ENCODE peak calls at places on chromosomes 16 and 17, in eight cellular contexts. F, S, I, O, R, V, Y and Q are unnamed samples.

GRCh38 chr17:49582055-49582703 is 6.5 kb downstream of the NXPH3 start:
- DNase-seq in F (no peak), S (no peak), I (no peak), O (no peak), R (no peak), V (no peak), Y (no peak), Q (no peak)

GRCh38 chr17:37301288-37301687 is 74.5 kb upstream of the C17orf78 start:
- DNase-seq in F (no peak), S (no peak), I (no peak), O (no peak), R (no peak), V (no peak), Y (no peak), Q (no peak)

GRCh38 chr17:17151055-17151454 is 55.1 kb downstream of the PLD6 start:
- DNase-seq in F (no peak), S (no peak), I (no peak), O (no peak), R (no peak), V (no peak), Y (no peak), Q (no peak)

GRCh38 chr16:5377280-5377898 is 279.8 kb upstream of the EEF2KMT start:
- DNase-seq in F (no peak), S (no peak), I (no peak), O (no peak), R (no peak), V (no peak), Y (no peak), Q (no peak)

GRCh38 chr16:56463153-56463552 is 11.8 kb downstream of the OGFOD1 start:
- DNase-seq in F (no peak), S (no peak), I (no peak), O (no peak), R (no peak), V (no peak), Y (no peak), Q (no peak)

GRCh38 chr16:82031116-82032084 is 3.7 kb upstream of the HSD17B2 start:
- DNase-seq in F (no peak), S (no peak), I (no peak), O (no peak), R (no peak), V (no peak), Y (no peak), Q (peak)

GRCh38 chr16:49453983-49454382 is 80.4 kb downstream of the C16orf78 start:
- DNase-seq in F (no peak), S (no peak), I (no peak), O (no peak), R (no peak), V (no peak), Y (no peak), Q (peak)

GRCh38 chr17:67569873-67570272 is 147.9 kb upstream of the NOL11 start:
- DNase-seq in F (no peak), S (no peak), I (no peak), O (no peak), R (no peak), V (no peak), Y (no peak), Q (no peak)

GRCh38 chr16:49116873-49117272 is 164.8 kb downstream of the CBLN1 start:
- DNase-seq in F (no peak), S (no peak), I (no peak), O (no peak), R (no peak), V (no peak), Y (no peak), Q (no peak)

GRCh38 chr17:42819939-42820535 is 4.0 kb downstream of the BECN1 start:
- DNase-seq in F (peak), S (peak), I (no peak), O (peak), R (peak), V (peak), Y (peak), Q (no peak)

GRCh38 chr17:46770818-46771600 is 47.5 kb downstream of the WNT3 start:
- DNase-seq in F (no peak), S (peak), I (peak), O (no peak), R (no peak), V (peak), Y (peak), Q (peak)

GRCh38 chr16:83973077-83973476 is 5.0 kb downstream of the NECAB2 start:
- DNase-seq in F (no peak), S (no peak), I (no peak), O (no peak), R (no peak), V (no peak), Y (no peak), Q (no peak)

GRCh38 chr16:81492307-81492706 is 47.7 kb downstream of the CMIP start:
- DNase-seq in F (no peak), S (no peak), I (peak), O (no peak), R (no peak), V (no peak), Y (no peak), Q (no peak)

GRCh38 chr16:19210968-19211367 is 42.9 kb downstream of the SYT17 start:
- DNase-seq in F (no peak), S (no peak), I (no peak), O (no peak), R (no peak), V (no peak), Y (no peak), Q (no peak)

GRCh38 chr17:74605361-74605760 is 13.3 kb upstream of the CD300LD start:
- DNase-seq in F (peak), S (no peak), I (no peak), O (no peak), R (no peak), V (peak), Y (peak), Q (peak)

GRCh38 chr17:58316260-58316960 is 12.2 kb downstream of the TSPOAP1 start:
- DNase-seq in F (no peak), S (peak), I (peak), O (peak), R (no peak), V (no peak), Y (no peak), Q (peak)

GRCh38 chr17:14779236-14779635 is 478.4 kb downstream of the HS3ST3B1 start:
- DNase-seq in F (no peak), S (no peak), I (no peak), O (no peak), R (no peak), V (no peak), Y (no peak), Q (no peak)

GRCh38 chr16:30745082-30745481 is 3.1 kb upstream of the PHKG2 start:
- DNase-seq in F (no peak), S (no peak), I (no peak), O (no peak), R (no peak), V (no peak), Y (no peak), Q (no peak)

GRCh38 chr17:33944412-33944811 is 310.7 kb upstream of the CCL2 start:
- DNase-seq in F (no peak), S (no peak), I (no peak), O (no peak), R (no peak), V (no peak), Y (no peak), Q (no peak)

GRCh38 chr16:82895843-82896242 is 269.1 kb downstream of the CDH13 start:
- DNase-seq in F (no peak), S (no peak), I (no peak), O (no peak), R (no peak), V (no peak), Y (no peak), Q (no peak)

GRCh38 chr17:16516594-16517018 is 24.6 kb upstream of the LRRC75A start:
- DNase-seq in F (peak), S (no peak), I (no peak), O (no peak), R (no peak), V (peak), Y (peak), Q (peak)

GRCh38 chr17:27975146-27976011 is 67.1 kb upstream of the NLK start:
- DNase-seq in F (no peak), S (no peak), I (no peak), O (no peak), R (no peak), V (no peak), Y (no peak), Q (no peak)

GRCh38 chr16:69405326-69405725 is 19.1 kb upstream of the CYB5B start:
- DNase-seq in F (no peak), S (no peak), I (no peak), O (no peak), R (no peak), V (no peak), Y (no peak), Q (no peak)
- H3K27ac ChIP-seq in F (no peak), S (peak), I (no peak), O (no peak), R (no peak), V (no peak), Y (no peak), Q (no peak)

GRCh38 chr17:7857724-7858486 is at the start of gene CYB5D1:
- DNase-seq in F (peak), S (peak), I (peak), O (peak), R (peak), V (peak), Y (peak), Q (peak)
- H3K4me3 ChIP-seq in F (peak), S (peak), I (peak), O (peak), R (peak), V (peak), Y (peak), Q (peak)

DNA sequence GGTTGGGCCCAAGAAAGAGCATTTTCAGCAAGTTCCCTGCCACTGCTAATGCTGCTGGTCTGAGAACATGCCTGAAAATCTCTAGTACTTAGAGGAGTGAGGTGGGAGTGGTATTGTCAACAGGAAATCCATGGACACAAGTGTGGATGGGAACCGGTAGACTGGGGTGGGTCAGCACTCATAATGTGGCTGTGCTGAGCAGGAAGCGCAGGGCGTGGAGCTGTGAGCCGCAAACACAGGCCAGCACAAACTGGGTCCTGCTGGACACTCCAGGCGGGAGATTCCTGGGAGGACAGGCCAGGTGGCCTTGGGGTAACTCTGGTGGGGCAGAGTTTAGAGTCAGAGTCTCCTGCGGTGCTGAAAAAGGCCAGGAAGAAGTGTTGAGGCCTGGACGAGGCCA is 62.5 kb downstream of the BANP start:
- DNase-seq in F (no peak), S (peak), I (peak), O (no peak), R (no peak), V (no peak), Y (no peak), Q (no peak)
- H3K27ac ChIP-seq in F (no peak), S (peak), I (no peak), O (no peak), R (no peak), V (no peak), Y (no peak), Q (no peak)

GRCh38 chr17:8339540-8339939 is at the start of gene ODF4:
- DNase-seq in F (no peak), S (no peak), I (no peak), O (no peak), R (no peak), V (no peak), Y (no peak), Q (no peak)

GRCh38 chr17:8333281-8333680 is 6.4 kb upstream of the ODF4 start:
- DNase-seq in F (no peak), S (no peak), I (no peak), O (no peak), R (no peak), V (no peak), Y (no peak), Q (no peak)

GRCh38 chr17:8337802-8338744 is 1.6 kb upstream of the ODF4 start:
- DNase-seq in F (no peak), S (no peak), I (no peak), O (no peak), R (no peak), V (no peak), Y (no peak), Q (no peak)

GRCh38 chr17:8341456-8341855 is 1.8 kb downstream of the ODF4 start:
- DNase-seq in F (no peak), S (no peak), I (no peak), O (no peak), R (no peak), V (no peak), Y (no peak), Q (no peak)

DNA sequence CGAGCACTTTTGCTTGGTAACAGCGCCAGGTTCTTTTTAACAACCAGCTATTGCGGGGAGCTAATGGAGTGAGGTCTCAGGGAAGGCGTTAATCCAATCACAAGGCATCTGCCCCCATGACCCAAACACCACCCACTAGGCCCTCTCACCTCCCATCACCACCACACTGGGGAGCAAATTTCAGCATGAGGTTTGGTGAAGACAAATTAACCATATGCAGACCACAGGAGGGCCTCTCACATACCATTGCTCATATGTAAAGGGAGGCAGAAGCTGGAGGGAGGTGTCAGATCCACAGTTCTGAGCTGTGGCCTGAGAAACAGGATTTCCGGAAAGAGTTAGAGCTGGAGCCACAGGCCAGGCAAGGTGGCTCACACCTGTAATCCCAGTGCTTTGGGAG is 834 bp upstream of the ODF4 start:
- DNase-seq in F (no peak), S (no peak), I (no peak), O (no peak), R (no peak), V (no peak), Y (no peak), Q (no peak)
- H3K4me3 ChIP-seq in F (no peak), S (no peak), I (no peak), O (no peak), R (no peak), V (no peak), Y (no peak), Q (no peak)

DNA sequence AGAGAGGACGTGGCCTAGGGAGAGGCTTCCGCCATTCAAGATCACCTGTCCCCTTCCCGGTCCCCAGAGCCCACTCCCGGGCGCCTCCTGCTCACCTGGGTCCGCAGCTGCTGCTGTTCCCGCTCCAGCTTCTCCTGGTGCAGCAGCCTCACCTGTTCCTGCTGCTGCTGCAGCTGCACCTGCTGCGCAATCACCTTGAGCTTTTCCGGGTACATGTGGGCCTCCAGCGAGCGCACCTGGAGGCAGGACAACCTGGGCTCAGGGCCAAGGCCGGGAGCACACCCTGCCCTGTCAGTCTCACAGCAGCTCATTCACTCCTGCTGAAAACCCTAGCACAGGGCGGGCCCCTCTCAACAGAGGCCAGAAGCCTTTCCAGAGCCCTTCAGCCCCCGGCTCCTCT is 12.5 kb downstream of the TFAP4 start:
- DNase-seq in F (no peak), S (peak), I (peak), O (no peak), R (no peak), V (no peak), Y (no peak), Q (no peak)
- H3K27ac ChIP-seq in F (no peak), S (peak), I (no peak), O (no peak), R (no peak), V (no peak), Y (no peak), Q (no peak)

GRCh38 chr17:2213291-2213960 is 90.2 kb downstream of the SMG6 start:
- DNase-seq in F (no peak), S (no peak), I (no peak), O (no peak), R (no peak), V (no peak), Y (no peak), Q (no peak)
- H3K4me3 ChIP-seq in F (no peak), S (no peak), I (no peak), O (no peak), R (no peak), V (peak), Y (no peak), Q (no peak)

GRCh38 chr17:40019140-40019991 is 4.1 kb downstream of the CSF3 start:
- DNase-seq in F (no peak), S (no peak), I (no peak), O (no peak), R (no peak), V (no peak), Y (peak), Q (peak)
- H3K27ac ChIP-seq in F (peak), S (peak), I (no peak), O (no peak), R (no peak), V (no peak), Y (no peak), Q (peak)